ENCODE peak calls at places on chromosomes 13 and 19, in ten cellular contexts. N is suprapubic skin, H is breast epithelium, Z is stomach, K is transverse colon, D is sigmoid colon, M is K562, T is endothelial cell of umbilical vein, G is H1, W is SK-N-SH. X is an unnamed sample.

GRCh38 chr13:20672772-20673171 is 30.7 kb upstream of the IL17D start:
- DNase-seq in T (no peak), M (no peak), D (no peak), H (no peak), N (no peak), W (no peak), G (no peak), K (no peak), Z (no peak), X (no peak)

GRCh38 chr13:113207890-113208423 is 512 bp downstream of the PCID2 start:
- DNase-seq in M (no peak), T (peak), D (no peak), W (no peak), G (peak), K (peak), Z (no peak), N (no peak), H (no peak), X (no peak)

GRCh38 chr19:41698746-41699230 is 9.6 kb upstream of the CEACAM5 start:
- DNase-seq in D (no peak), G (no peak), M (no peak), K (peak), Z (peak), T (no peak), W (no peak), N (no peak), H (no peak), X (no peak)

GRCh38 chr13:42215578-42216421 is 56.2 kb upstream of the AKAP11 start:
- DNase-seq in K (no peak), W (peak), G (no peak), Z (no peak), N (no peak), M (peak), H (no peak), T (peak), D (no peak), X (no peak)

GRCh38 chr19:19134687-19135158 is 3.6 kb downstream of the TMEM161A start:
- DNase-seq in M (peak), D (no peak), G (peak), T (no peak), K (no peak), H (no peak), N (no peak), Z (peak), W (peak), X (no peak)

GRCh38 chr19:28914173-28914572 is 298.8 kb downstream of the UQCRFS1 start:
- DNase-seq in M (no peak), W (no peak), T (no peak), G (no peak), N (no peak), D (no peak), H (no peak), Z (no peak), K (no peak), X (no peak)

GRCh38 chr13:113853518-113854237 is 10.2 kb downstream of the GAS6 start:
- DNase-seq in D (no peak), W (no peak), Z (no peak), N (peak), K (no peak), H (no peak), T (peak), G (peak), M (peak), X (peak)

GRCh38 chr19:34671972-34672371 is 5.0 kb downstream of the SCGB2B2 start:
- DNase-seq in H (no peak), T (no peak), M (no peak), Z (no peak), K (no peak), W (no peak), D (no peak), G (no peak), N (no peak), X (no peak)

GRCh38 chr13:39415003-39415402 is 188.0 kb downstream of the LHFPL6 start:
- DNase-seq in K (no peak), H (peak), D (peak), W (no peak), Z (no peak), G (no peak), M (no peak), N (no peak), T (peak), X (no peak)

GRCh38 chr13:43953370-43953769 is 73.7 kb downstream of the LACC1 start:
- DNase-seq in M (no peak), H (peak), N (no peak), K (no peak), D (no peak), Z (no peak), G (no peak), T (no peak), W (no peak), X (no peak)

GRCh38 chr13:83980322-83980721 is 98.0 kb upstream of the SLITRK1 start:
- DNase-seq in H (no peak), D (no peak), N (no peak), K (no peak), G (no peak), T (no peak), W (no peak), M (no peak), Z (no peak), X (no peak)

GRCh38 chr13:102779426-102780159 is 6.0 kb upstream of the TEX30 start:
- DNase-seq in W (peak), T (no peak), H (no peak), K (no peak), D (no peak), M (no peak), N (no peak), Z (no peak), G (no peak), X (no peak)

GRCh38 chr13:106526748-106527488 is 8.5 kb downstream of the EFNB2 start:
- DNase-seq in M (no peak), K (no peak), D (no peak), W (no peak), N (no peak), G (no peak), H (no peak), Z (no peak), T (no peak), X (no peak)

GRCh38 chr19:4910594-4911273 is 1.4 kb downstream of the UHRF1 start:
- DNase-seq in N (no peak), Z (no peak), W (peak), H (no peak), M (peak), D (no peak), K (peak), G (no peak), T (peak), X (no peak)

GRCh38 chr19:5683177-5683886 is 2.5 kb downstream of the HSD11B1L start:
- DNase-seq in G (no peak), M (no peak), Z (no peak), T (no peak), W (no peak), K (no peak), N (no peak), D (no peak), H (no peak), X (no peak)

GRCh38 chr13:102399791-102400618 is 1.8 kb downstream of the FGF14 start:
- DNase-seq in H (no peak), G (peak), M (no peak), W (peak), D (peak), N (no peak), T (no peak), Z (no peak), K (peak), X (peak)

GRCh38 chr19:11105014-11105636 is 15.9 kb downstream of the LDLR start:
- DNase-seq in M (peak), H (no peak), Z (no peak), D (no peak), T (no peak), G (no peak), K (no peak), W (no peak), N (no peak), X (no peak)

GRCh38 chr13:43848250-43848649 is 31.3 kb downstream of the CCDC122 start:
- DNase-seq in M (no peak), D (no peak), W (no peak), H (no peak), K (no peak), G (no peak), Z (no peak), N (no peak), T (peak), X (no peak)

GRCh38 chr13:51845574-51846318 is 769 bp upstream of the TMEM272 start:
- DNase-seq in D (no peak), K (no peak), G (no peak), H (no peak), T (no peak), W (no peak), Z (no peak), M (no peak), N (no peak), X (no peak)

GRCh38 chr13:32206097-32206740 is 108.9 kb downstream of the ZAR1L start:
- DNase-seq in N (no peak), W (no peak), M (no peak), K (no peak), Z (no peak), G (no peak), T (no peak), D (no peak), H (no peak), X (no peak)

GRCh38 chr13:32115069-32115468 is 83.5 kb downstream of the FRY start:
- DNase-seq in Z (no peak), N (no peak), K (no peak), M (no peak), W (no peak), G (no peak), D (no peak), T (peak), H (no peak), X (no peak)

GRCh38 chr13:23578411-23579071 is 8.3 kb downstream of the TNFRSF19 start:
- DNase-seq in W (peak), H (peak), M (peak), Z (peak), T (peak), N (peak), D (peak), G (peak), K (peak), X (peak)

GRCh38 chr13:55361141-55361540 is 1779.6 kb upstream of the PRR20A start:
- DNase-seq in K (no peak), W (no peak), N (no peak), Z (no peak), D (no peak), T (no peak), G (no peak), M (no peak), H (no peak), X (no peak)

GRCh38 chr13:71030789-71031188 is 836.2 kb downstream of the DACH1 start:
- DNase-seq in N (no peak), M (no peak), D (no peak), T (no peak), K (no peak), W (no peak), Z (no peak), G (no peak), H (no peak), X (no peak)

GRCh38 chr13:36837354-36838092 is 18.5 kb downstream of the RFXAP start:
- DNase-seq in T (no peak), W (no peak), M (no peak), K (no peak), H (no peak), N (no peak), G (no peak), Z (no peak), D (no peak), X (no peak)

GRCh38 chr13:43195112-43195511 is 171.7 kb downstream of the DNAJC15 start:
- DNase-seq in W (no peak), Z (no peak), G (no peak), M (no peak), N (no peak), T (no peak), K (no peak), H (no peak), D (no peak), X (no peak)

GRCh38 chr13:63435668-63436275 is 2020.1 kb upstream of the PCDH20 start:
- DNase-seq in T (peak), K (no peak), W (no peak), G (no peak), Z (no peak), D (no peak), N (no peak), H (no peak), M (no peak), X (no peak)

GRCh38 chr19:7426986-7427385 is 61.8 kb downstream of the PEX11G start:
- DNase-seq in H (no peak), Z (no peak), W (no peak), N (no peak), G (no peak), K (no peak), D (no peak), M (no peak), T (no peak), X (no peak)

GRCh38 chr13:78978381-78978998 is 319.5 kb upstream of the OBI1 start:
- DNase-seq in W (peak), T (peak), D (no peak), K (peak), N (no peak), G (no peak), Z (peak), M (peak), H (no peak), X (no peak)

GRCh38 chr19:44684892-44685847 is 13.8 kb upstream of the CEACAM16 start:
- DNase-seq in W (no peak), Z (peak), T (peak), G (no peak), M (peak), N (no peak), H (no peak), K (peak), D (no peak), X (no peak)

GRCh38 chr19:52237197-52237596 is 32.2 kb upstream of the ZNF766 start:
- DNase-seq in G (no peak), Z (no peak), M (no peak), N (no peak), D (no peak), H (no peak), T (no peak), W (no peak), K (no peak), X (no peak)

GRCh38 chr13:92346046-92346445 is 880.6 kb upstream of the GPC6 start:
- DNase-seq in K (no peak), D (no peak), Z (no peak), W (no peak), G (no peak), M (no peak), T (no peak), H (no peak), N (no peak), X (no peak)

GRCh38 chr13:52412128-52412527 is 6.2 kb upstream of the THSD1 start:
- DNase-seq in T (no peak), K (no peak), G (no peak), D (no peak), H (no peak), Z (no peak), M (no peak), N (no peak), W (no peak), X (no peak)

GRCh38 chr13:31674056-31674455 is 65.3 kb upstream of the RXFP2 start:
- DNase-seq in N (no peak), G (no peak), W (no peak), M (no peak), H (no peak), K (no peak), D (no peak), T (no peak), Z (no peak), X (no peak)

GRCh38 chr13:49733181-49733951 is 42.1 kb upstream of the EBPL start:
- DNase-seq in M (no peak), T (peak), K (no peak), H (peak), G (no peak), N (no peak), Z (no peak), W (no peak), D (no peak), X (no peak)

GRCh38 chr13:100518394-100519062 is 70.1 kb downstream of the GGACT start:
- DNase-seq in T (no peak), W (no peak), Z (no peak), D (no peak), G (no peak), K (no peak), N (no peak), M (no peak), H (no peak), X (no peak)
- TF ChIP-seq POLR2AphosphoS5 in T (no peak), W (no peak), Z (no peak), D (no peak), G (no peak), K (no peak), N (no peak), M (no peak), H (no peak), X (no peak)

GRCh38 chr19:16938211-16938610 is 49.4 kb downstream of the F2RL3 start:
- DNase-seq in G (no peak), H (no peak), Z (no peak), N (no peak), D (peak), K (no peak), M (no peak), T (no peak), W (no peak), X (peak)
- TF ChIP-seq CTCF in G (no peak), H (no peak), Z (no peak), N (no peak), D (no peak), K (no peak), M (no peak), T (no peak), W (no peak), X (no peak)

GRCh38 chr19:36008336-36008978 is at the start of gene SYNE4:
- DNase-seq in H (peak), G (peak), N (no peak), T (no peak), Z (peak), M (no peak), W (no peak), K (peak), D (peak), X (no peak)
- TF ChIP-seq POLR2AphosphoS5 in H (no peak), G (peak), N (no peak), T (no peak), Z (no peak), M (no peak), W (no peak), K (peak), D (no peak), X (no peak)

GRCh38 chr13:96796234-96796633 is 198.0 kb downstream of the OXGR1 start:
- DNase-seq in H (no peak), G (no peak), T (no peak), D (no peak), K (no peak), Z (no peak), M (no peak), W (no peak), N (no peak), X (no peak)
- TF ChIP-seq CTCF in H (no peak), G (no peak), T (no peak), D (no peak), K (no peak), Z (no peak), M (no peak), W (peak), N (no peak), X (no peak)

GRCh38 chr19:50358483-50359431 is 6.7 kb downstream of the NAPSA start:
- DNase-seq in T (peak), W (peak), M (peak), D (peak), G (no peak), N (no peak), H (peak), Z (peak), K (peak), X (peak)
- TF ChIP-seq POLR2AphosphoS5 in T (peak), W (no peak), M (peak), D (peak), G (no peak), N (no peak), H (peak), Z (peak), K (peak), X (peak)

GRCh38 chr13:33815011-33815550 is 2.9 kb upstream of the RFC3 start:
- DNase-seq in M (no peak), G (no peak), Z (no peak), N (no peak), H (no peak), K (no peak), W (no peak), T (no peak), D (no peak), X (no peak)

GRCh38 chr13:33817513-33817842 is 471 bp upstream of the RFC3 start:
- DNase-seq in W (peak), M (no peak), K (no peak), Z (no peak), G (no peak), N (no peak), H (no peak), T (no peak), D (no peak), X (no peak)

GRCh38 chr13:33816912-33817311 is 1.0 kb upstream of the RFC3 start:
- DNase-seq in N (no peak), T (no peak), G (no peak), K (no peak), D (no peak), M (no peak), Z (no peak), H (no peak), W (no peak), X (no peak)

DNA sequence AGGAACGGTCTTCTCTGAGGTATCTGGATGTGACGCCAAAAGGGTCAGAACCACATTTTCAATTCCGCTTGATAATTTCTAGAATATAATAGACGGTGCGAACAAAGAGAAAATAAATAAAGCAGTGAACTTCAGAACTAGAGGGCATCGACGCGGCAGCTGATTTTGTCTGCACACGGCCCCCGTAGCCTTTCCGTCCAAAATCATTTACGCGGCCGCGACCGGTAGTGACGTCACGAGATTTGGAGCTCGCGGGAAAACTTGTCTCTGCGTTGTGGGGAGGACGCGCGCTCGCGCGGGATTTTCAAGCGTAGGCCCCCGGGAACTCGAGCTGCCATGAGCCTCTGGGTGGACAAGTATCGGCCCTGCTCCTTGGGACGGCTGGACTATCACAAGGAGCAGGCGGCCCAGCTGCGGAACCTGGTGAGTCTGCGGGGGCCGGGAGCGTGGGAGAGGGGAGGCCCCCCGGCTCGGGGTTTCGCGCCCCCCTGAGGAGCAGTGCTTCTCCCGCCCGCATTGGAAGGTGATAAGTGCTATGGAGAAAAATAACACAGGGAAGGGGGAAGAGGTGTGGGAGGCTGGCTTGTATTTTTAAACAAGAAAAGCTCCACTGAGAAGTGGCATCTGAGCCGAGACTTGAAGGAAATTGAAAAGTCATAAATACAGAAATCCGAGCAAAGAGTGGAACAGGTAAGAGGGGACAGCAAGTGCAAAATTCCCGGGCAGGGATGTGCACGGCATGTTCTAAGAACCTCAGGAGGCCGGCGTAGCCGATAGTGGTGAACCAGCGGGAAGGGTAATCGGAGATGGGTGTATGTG is at the start of gene RFC3:
- DNase-seq in K (peak), N (peak), D (peak), M (peak), Z (peak), T (peak), H (peak), G (peak), W (peak), X (peak)
- TF ChIP-seq CTCF in K (no peak), N (no peak), D (no peak), M (no peak), Z (no peak), T (no peak), H (no peak), G (peak), W (peak), X (no peak)

GRCh38 chr19:27793644-27794443 is 1419.1 kb downstream of the UQCRFS1 start:
- DNase-seq in Z (peak), T (peak), G (peak), M (peak), D (peak), W (peak), H (peak), N (peak), K (peak), X (peak)
- TF ChIP-seq POLR2AphosphoS5 in Z (peak), T (peak), G (no peak), M (peak), D (peak), W (peak), H (peak), N (peak), K (peak), X (peak)

GRCh38 chr13:104875008-104875762 is 1660.3 kb downstream of the EFNB2 start:
- DNase-seq in D (no peak), W (no peak), Z (no peak), K (no peak), G (no peak), T (no peak), M (no peak), N (no peak), H (no peak), X (no peak)

GRCh38 chr13:104869501-104869900 is 1666.0 kb downstream of the EFNB2 start:
- DNase-seq in T (no peak), K (no peak), M (no peak), Z (no peak), N (no peak), H (no peak), D (no peak), G (no peak), W (no peak), X (no peak)

GRCh38 chr13:104871456-104871855 is 1664.0 kb downstream of the EFNB2 start:
- DNase-seq in W (no peak), K (no peak), Z (no peak), D (no peak), T (no peak), N (no peak), H (no peak), M (no peak), G (no peak), X (no peak)

GRCh38 chr13:104868806-104869205 is 1666.7 kb downstream of the EFNB2 start:
- DNase-seq in K (no peak), G (no peak), M (no peak), H (no peak), Z (no peak), W (no peak), N (no peak), D (no peak), T (no peak), X (no peak)

DNA sequence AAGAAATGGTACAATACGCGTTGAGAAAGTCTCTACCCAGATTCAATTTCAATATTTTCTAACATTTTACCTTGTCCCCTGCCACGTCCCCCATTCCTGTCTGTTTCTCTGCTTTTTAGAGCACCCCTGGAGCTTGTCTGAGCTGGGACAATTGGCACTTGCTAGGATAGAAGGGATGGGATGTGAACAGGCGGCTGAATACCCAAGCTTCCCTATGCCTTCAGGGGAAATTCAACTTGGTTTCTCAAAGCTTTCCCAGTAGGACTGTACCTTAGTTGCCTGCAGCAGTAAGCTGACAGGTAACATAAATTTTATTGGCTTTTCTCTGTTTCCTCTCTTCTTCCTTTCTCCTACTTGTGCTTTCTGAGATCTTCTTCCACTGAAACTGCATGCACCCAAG is 1663.3 kb downstream of the EFNB2 start:
- DNase-seq in M (no peak), K (no peak), G (no peak), D (no peak), H (no peak), W (no peak), N (no peak), Z (no peak), T (no peak), X (no peak)
- TF ChIP-seq CTCF in M (no peak), K (no peak), G (no peak), D (no peak), H (no peak), W (no peak), N (no peak), Z (no peak), T (no peak), X (no peak)

GRCh38 chr19:9857920-9858746 is 23.0 kb downstream of the PIN1 start:
- DNase-seq in Z (no peak), K (no peak), H (no peak), G (no peak), N (no peak), D (no peak), M (peak), T (no peak), W (no peak), X (peak)
- TF ChIP-seq POLR2AphosphoS5 in Z (no peak), K (no peak), H (no peak), G (no peak), N (no peak), D (no peak), M (no peak), T (no peak), W (no peak), X (no peak)

X was measured in spleen.